ENCODE peak calls at places on chromosomes 3 and 15, in five cellular contexts. I, E, Z, Y and G are unnamed samples.

GRCh38 chr15:85037617-85038016 is 56.0 kb downstream of the PDE8A start:
- DNase-seq in I (no peak), E (no peak), Z (no peak), Y (no peak), G (no peak)

GRCh38 chr3:47885168-47885567 is 82.2 kb downstream of the DHX30 start:
- DNase-seq in I (no peak), E (no peak), Z (no peak), Y (no peak), G (no peak)

GRCh38 chr15:70625438-70625837 is 137.9 kb downstream of the UACA start:
- DNase-seq in I (no peak), E (no peak), Z (no peak), Y (no peak), G (no peak)

GRCh38 chr3:66353530-66353929 is 132.7 kb downstream of the SLC25A26 start:
- DNase-seq in I (peak; percentile 34), E (no peak), Z (peak; percentile 17), Y (no peak), G (no peak)

GRCh38 chr3:159629329-159630084 is 359.1 kb upstream of the IL12A start:
- DNase-seq in I (no peak), E (peak; percentile 54), Z (peak; percentile 5), Y (no peak), G (no peak)

GRCh38 chr3:171970301-171970788 is 69.0 kb upstream of the FNDC3B start:
- DNase-seq in I (no peak), E (no peak), Z (peak; percentile 69), Y (no peak), G (no peak)

GRCh38 chr3:146065573-146066006 is 95.4 kb downstream of the PLOD2 start:
- DNase-seq in I (peak; percentile 88), E (peak; percentile 82), Z (peak; percentile 67), Y (peak; percentile 80), G (peak; percentile 24)

GRCh38 chr3:127404614-127405598 is 117.1 kb upstream of the PRR20G start:
- DNase-seq in I (no peak), E (no peak), Z (no peak), Y (no peak), G (no peak)

GRCh38 chr3:23488618-23489017 is 285.5 kb downstream of the UBE2E2 start:
- DNase-seq in I (no peak), E (no peak), Z (no peak), Y (no peak), G (no peak)

GRCh38 chr3:197464794-197465193 is 91.0 kb downstream of the BDH1 start:
- DNase-seq in I (no peak), E (no peak), Z (no peak), Y (no peak), G (no peak)

GRCh38 chr15:60994842-60995495 is 234.1 kb downstream of the RORA start:
- DNase-seq in I (no peak), E (no peak), Z (no peak), Y (peak; percentile 47), G (no peak)

GRCh38 chr15:39265261-39265660 is 315.6 kb upstream of the THBS1 start:
- DNase-seq in I (no peak), E (no peak), Z (no peak), Y (no peak), G (no peak)

GRCh38 chr15:62824111-62824737 is 218.3 kb upstream of the TPM1 start:
- DNase-seq in I (peak; percentile 80), E (peak; percentile 51), Z (peak; percentile 87), Y (no peak), G (peak; percentile 63)

GRCh38 chr3:161295325-161295724 is 74.2 kb downstream of the NMD3 start:
- DNase-seq in I (no peak), E (peak; percentile 19), Z (peak; percentile 2), Y (no peak), G (peak; percentile 25)

GRCh38 chr15:98955331-98955730 is 52.3 kb downstream of the PGPEP1L start:
- DNase-seq in I (peak; percentile 66), E (no peak), Z (peak; percentile 21), Y (no peak), G (no peak)

GRCh38 chr3:113914646-113915045 is 33.2 kb upstream of the ZDHHC23 start:
- DNase-seq in I (no peak), E (no peak), Z (peak; percentile 90), Y (no peak), G (no peak)

DNA sequence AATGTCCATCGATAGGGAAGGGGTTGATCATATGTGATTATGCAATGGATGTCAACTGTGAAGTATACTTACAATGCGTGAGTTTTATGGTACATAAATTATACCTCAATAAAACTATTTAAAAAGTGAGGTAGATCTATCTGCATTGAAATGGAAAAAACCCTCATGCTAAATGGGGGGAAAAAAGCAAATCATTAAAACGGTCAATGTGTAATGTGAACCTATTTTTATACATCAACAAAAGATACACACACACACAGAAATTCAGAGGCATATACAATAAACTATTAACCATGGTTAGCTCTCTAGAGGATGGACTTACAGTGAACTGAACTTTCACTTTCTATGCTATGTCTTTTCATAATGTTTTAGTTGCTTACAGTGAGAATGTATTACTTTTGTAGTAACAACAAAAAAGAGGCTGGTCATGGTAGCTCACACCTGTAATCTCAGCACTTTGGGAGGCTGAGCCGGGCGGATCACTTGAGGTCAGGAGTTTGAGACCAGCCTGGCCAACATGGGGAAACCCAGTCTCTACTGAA is 23.1 kb downstream of the STIMATE start:
- DNase-seq in I (no peak), E (no peak), Z (no peak), Y (no peak), G (no peak)
- H4K20me1 ChIP-seq in I (no peaks in the 10 kb centered on the region), E (peaks cover 3% of the 10 kb centered on the region), Z (no peaks in the 10 kb centered on the region), Y (no peaks in the 10 kb centered on the region), G (no peaks in the 10 kb centered on the region)

DNA sequence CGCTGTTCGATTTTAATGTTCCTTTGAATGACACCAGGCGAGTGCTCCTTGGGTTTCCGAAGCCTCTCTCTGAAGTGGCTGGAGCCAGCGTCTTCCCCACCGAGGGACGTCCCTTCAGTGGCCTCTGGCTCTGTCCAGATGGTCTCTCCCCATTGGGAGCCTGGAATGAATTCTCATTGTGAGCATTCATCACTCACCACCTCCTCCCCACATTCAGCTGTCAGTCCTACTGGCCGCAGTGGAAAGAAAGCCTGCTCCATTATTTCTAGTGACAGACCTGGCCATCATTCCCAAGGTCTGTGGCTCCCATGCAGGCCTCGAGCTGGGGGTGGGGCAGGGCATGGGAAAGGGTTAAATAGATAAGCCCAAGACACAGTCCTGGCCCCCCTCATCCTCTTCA is 35.2 kb downstream of the ZNF710 start:
- DNase-seq in I (no peak), E (no peak), Z (no peak), Y (no peak), G (no peak)
- H3K4me1 ChIP-seq in I (peaks cover 32% of the 10 kb centered on the region), E (peaks cover 21% of the 10 kb centered on the region), Z (peaks cover 28% of the 10 kb centered on the region), Y (peaks cover 51% of the 10 kb centered on the region), G (peaks cover 7% of the 10 kb centered on the region)

GRCh38 chr3:104437891-104438290 is 928.8 kb upstream of the ALCAM start:
- DNase-seq in I (peak; percentile 49), E (peak; percentile 74), Z (peak; percentile 68), Y (no peak), G (peak; percentile 68)
- H3K4me2 ChIP-seq in I (no peak overlapping the region), E (peak overlapping the region; percentile 83), Z (no peak overlapping the region), Y (no peak overlapping the region), G (peak overlapping the region; percentile 28)

GRCh38 chr3:188706176-188706575 is 465.6 kb upstream of the TPRG1 start:
- DNase-seq in I (no peak), E (peak; percentile 67), Z (peak; percentile 44), Y (no peak), G (no peak)

GRCh38 chr3:188707396-188708288 is 464.1 kb upstream of the TPRG1 start:
- DNase-seq in I (no peak), E (no peak), Z (no peak), Y (peak; percentile 78), G (no peak)

GRCh38 chr3:188706599-188706998 is 465.2 kb upstream of the TPRG1 start:
- DNase-seq in I (no peak), E (no peak), Z (peak; percentile 38), Y (no peak), G (no peak)

GRCh38 chr3:188712257-188712924 is 459.4 kb upstream of the TPRG1 start:
- DNase-seq in I (peak; percentile 93), E (peak; percentile 77), Z (peak; percentile 59), Y (peak; percentile 64), G (peak; percentile 35)

DNA sequence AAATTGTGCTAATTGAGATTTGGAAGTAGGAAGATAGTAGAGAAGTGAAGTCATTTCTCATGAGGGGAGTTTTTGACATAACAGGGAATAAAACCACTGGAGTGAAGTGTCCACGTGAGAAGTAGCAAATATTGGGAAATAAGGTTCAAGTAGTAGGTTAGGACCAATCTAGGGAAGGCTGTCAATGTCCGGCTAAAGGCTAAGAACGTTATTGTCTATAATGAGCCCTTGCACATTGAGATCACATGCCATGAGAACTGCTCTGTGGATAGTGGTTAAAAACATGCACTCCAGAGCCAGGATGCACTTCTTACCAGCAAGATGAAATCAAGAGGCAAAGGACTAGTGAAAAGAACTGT is 459.9 kb upstream of the TPRG1 start:
- DNase-seq in I (no peak), E (no peak), Z (no peak), Y (no peak), G (no peak)
- H4K20me1 ChIP-seq in I (no peaks in the 10 kb centered on the region), E (no peaks in the 10 kb centered on the region), Z (no peaks in the 10 kb centered on the region), Y (no peaks in the 10 kb centered on the region), G (no peaks in the 10 kb centered on the region)

GRCh38 chr15:90913398-90913944 is 10.4 kb downstream of the MAN2A2 start:
- DNase-seq in I (no peak), E (no peak), Z (no peak), Y (no peak), G (no peak)
- H3K4me1 ChIP-seq in I (no peaks in the 10 kb centered on the region), E (no peaks in the 10 kb centered on the region), Z (no peaks in the 10 kb centered on the region), Y (no peaks in the 10 kb centered on the region), G (no peaks in the 10 kb centered on the region)

GRCh38 chr3:157789162-157789561 is 285.9 kb upstream of the VEPH1 start:
- DNase-seq in I (no peak), E (peak; percentile 87), Z (no peak), Y (no peak), G (peak; percentile 67)
- H3K4me2 ChIP-seq in I (no peak overlapping the region), E (peak overlapping the region; percentile 25), Z (no peak overlapping the region), Y (no peak overlapping the region), G (no peak overlapping the region)

GRCh38 chr3:76474632-76475031 is 565.3 kb upstream of the ROBO2 start:
- DNase-seq in I (no peak), E (no peak), Z (no peak), Y (no peak), G (no peak)

DNA sequence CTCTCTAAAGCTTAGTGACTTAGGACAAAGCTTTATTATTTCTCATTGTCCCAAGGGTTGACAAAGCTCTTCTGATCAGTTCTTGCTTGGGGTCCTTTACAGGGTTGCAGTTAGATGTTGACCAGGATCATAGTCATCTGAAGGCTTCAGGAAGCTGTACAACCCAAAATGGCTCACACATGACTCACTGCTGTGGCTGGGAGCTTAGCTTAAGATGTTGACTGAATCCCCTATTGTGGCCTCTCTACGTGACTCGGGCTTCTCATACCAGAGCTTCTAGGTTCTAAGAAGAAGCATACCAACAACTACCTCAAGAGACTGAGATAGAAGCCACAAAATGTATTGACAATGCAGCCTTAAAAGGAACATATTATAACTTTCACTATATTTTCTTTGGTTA is 569.6 kb upstream of the ROBO2 start:
- DNase-seq in I (peak; percentile 63), E (peak; percentile 46), Z (peak; percentile 91), Y (no peak), G (no peak)
- H4K20me1 ChIP-seq in I (no peaks in the 10 kb centered on the region), E (no peaks in the 10 kb centered on the region), Z (no peaks in the 10 kb centered on the region), Y (no peaks in the 10 kb centered on the region), G (no peaks in the 10 kb centered on the region)

GRCh38 chr3:28057548-28057947 is 183.9 kb upstream of the CMC1 start:
- DNase-seq in I (no peak), E (no peak), Z (no peak), Y (no peak), G (no peak)
- H3K4me1 ChIP-seq in I (no peaks in the 10 kb centered on the region), E (peaks cover 23% of the 10 kb centered on the region), Z (peaks cover 20% of the 10 kb centered on the region), Y (no peaks in the 10 kb centered on the region), G (peaks cover 18% of the 10 kb centered on the region)